ENCODE peak calls at places on chromosomes 7 and 10, in four cellular contexts. One of them, this sample, is unnamed.

GRCh38 chr10:95794195-95794594 is 38.2 kb downstream of the ENTPD1 start:
- DNase-seq in Panc1: no peak
- DNase-seq in PC-9: no peak
- DNase-seq in GM20000: no peak
- DNase-seq in this sample: no peak

GRCh38 chr10:35463105-35463867 is 127.0 kb downstream of the CCNY start:
- DNase-seq in GM20000: no peak
- DNase-seq in PC-9: no peak
- DNase-seq in Panc1: no peak
- DNase-seq in this sample: no peak

GRCh38 chr10:116113721-116114501 is 159.1 kb downstream of the GFRA1 start:
- DNase-seq in Panc1: no peak
- DNase-seq in GM20000: no peak
- DNase-seq in PC-9: no peak
- DNase-seq in this sample: no peak

GRCh38 chr10:73625004-73625883 is 16.0 kb downstream of the MYOZ1 start:
- DNase-seq in Panc1: no peak
- DNase-seq in GM20000: peak
- DNase-seq in PC-9: peak
- DNase-seq in this sample: peak

GRCh38 chr10:100889546-100889945 is 23.2 kb upstream of the SLF2 start:
- DNase-seq in GM20000: no peak
- DNase-seq in PC-9: no peak
- DNase-seq in Panc1: no peak
- DNase-seq in this sample: no peak

GRCh38 chr10:14131261-14131960 is 199.3 kb downstream of the FRMD4A start:
- DNase-seq in GM20000: no peak
- DNase-seq in Panc1: no peak
- DNase-seq in PC-9: no peak
- DNase-seq in this sample: no peak

GRCh38 chr10:14557573-14557972 is 217.1 kb downstream of the FAM107B start:
- DNase-seq in GM20000: no peak
- DNase-seq in Panc1: no peak
- DNase-seq in PC-9: no peak
- DNase-seq in this sample: no peak

GRCh38 chr10:104032144-104032775 is 53.4 kb downstream of the COL17A1 start:
- DNase-seq in PC-9: no peak
- DNase-seq in Panc1: no peak
- DNase-seq in GM20000: no peak
- DNase-seq in this sample: no peak

GRCh38 chr7:153413540-153414287 is 638.5 kb upstream of the DPP6 start:
- DNase-seq in PC-9: no peak
- DNase-seq in Panc1: no peak
- DNase-seq in GM20000: no peak
- DNase-seq in this sample: no peak

GRCh38 chr7:92417913-92418312 is 29.4 kb upstream of the GATAD1 start:
- DNase-seq in PC-9: no peak
- DNase-seq in Panc1: no peak
- DNase-seq in GM20000: no peak
- DNase-seq in this sample: no peak

GRCh38 chr7:30926323-30926722 is 14.7 kb downstream of the AQP1 start:
- DNase-seq in PC-9: no peak
- DNase-seq in Panc1: no peak
- DNase-seq in GM20000: no peak
- DNase-seq in this sample: no peak

GRCh38 chr7:1706381-1706720 is 36.3 kb downstream of the ELFN1 start:
- DNase-seq in PC-9: no peak
- DNase-seq in GM20000: no peak
- DNase-seq in Panc1: no peak
- DNase-seq in this sample: no peak

GRCh38 chr7:80348221-80348620 is 163.6 kb downstream of the GNAT3 start:
- DNase-seq in GM20000: no peak
- DNase-seq in Panc1: no peak
- DNase-seq in PC-9: no peak
- DNase-seq in this sample: no peak

GRCh38 chr10:110426294-110427153 is 71.2 kb upstream of the DUSP5 start:
- DNase-seq in GM20000: peak
- DNase-seq in Panc1: no peak
- DNase-seq in PC-9: no peak
- DNase-seq in this sample: no peak

DNA sequence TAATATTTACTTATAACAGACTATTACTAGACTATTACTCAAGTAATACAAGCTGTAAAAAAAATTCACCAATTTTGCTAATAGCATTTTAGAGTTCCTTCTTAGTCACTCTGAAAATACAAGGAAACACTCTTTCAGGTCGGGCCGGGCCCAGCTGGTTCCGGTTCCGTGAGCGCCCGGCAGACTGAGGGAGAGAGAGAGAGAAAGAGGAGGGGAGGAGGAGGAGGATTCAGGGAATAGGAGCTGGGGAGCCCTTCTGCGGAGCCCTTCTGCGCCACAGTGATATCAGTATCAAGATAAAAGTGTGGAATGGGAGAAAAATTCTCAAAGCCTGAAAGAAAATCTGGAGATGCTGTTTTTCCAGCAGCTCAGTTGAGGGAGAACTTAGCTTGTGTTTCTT is 30.5 kb upstream of the BHLHA15 start:
- DNase-seq in GM20000: no peak
- DNase-seq in Panc1: no peak
- DNase-seq in PC-9: no peak
- DNase-seq in this sample: no peak
- TF ChIP-seq CTCF in GM20000: no peak
- TF ChIP-seq CTCF in Panc1: no peak
- TF ChIP-seq CTCF in PC-9: no peak
- TF ChIP-seq CTCF in this sample: no peak

GRCh38 chr10:80455461-80456345 is 1.6 kb downstream of the TSPAN14 start:
- DNase-seq in Panc1: no peak
- DNase-seq in GM20000: no peak
- DNase-seq in PC-9: no peak
- DNase-seq in this sample: no peak
- TF ChIP-seq CTCF in Panc1: no peak
- TF ChIP-seq CTCF in GM20000: no peak
- TF ChIP-seq CTCF in PC-9: no peak
- TF ChIP-seq CTCF in this sample: no peak

GRCh38 chr10:112689327-112689726 is 242.3 kb downstream of the VTI1A start:
- DNase-seq in Panc1: no peak
- DNase-seq in GM20000: no peak
- DNase-seq in PC-9: peak
- DNase-seq in this sample: peak
- TF ChIP-seq CTCF in Panc1: peak
- TF ChIP-seq CTCF in GM20000: peak
- TF ChIP-seq CTCF in PC-9: no peak
- TF ChIP-seq CTCF in this sample: peak

DNA sequence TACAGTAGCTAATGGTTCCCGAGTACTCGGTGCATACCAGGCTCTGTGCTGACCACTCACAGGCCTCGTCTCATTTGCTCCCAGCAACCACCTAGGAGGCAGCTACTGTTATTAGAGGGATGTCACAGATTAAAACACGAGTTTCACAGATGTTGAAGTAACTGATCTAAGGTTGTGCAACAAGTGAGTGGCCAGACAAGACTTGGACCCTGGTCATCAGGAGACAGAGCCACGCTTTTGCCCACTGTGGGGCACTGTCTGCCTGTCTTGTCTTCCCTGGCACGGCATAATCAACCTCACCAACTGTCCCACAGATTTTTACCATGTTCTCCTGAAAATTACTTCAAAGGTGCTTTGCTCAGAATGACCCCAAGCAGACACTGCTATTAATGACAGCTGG is 111.6 kb upstream of the HABP2 start:
- DNase-seq in GM20000: no peak
- DNase-seq in PC-9: no peak
- DNase-seq in Panc1: no peak
- DNase-seq in this sample: no peak
- TF ChIP-seq CTCF in GM20000: no peak
- TF ChIP-seq CTCF in PC-9: no peak
- TF ChIP-seq CTCF in Panc1: peak
- TF ChIP-seq CTCF in this sample: no peak